ENCODE peak calls at places on chromosomes 3 and 15, in nine cellular contexts. G, M, S, T, C, X, U, B and Y are unnamed samples.

GRCh38 chr3:56921573-56922571 is 120.1 kb upstream of the ARHGEF3 start:
- DNase-seq in G (no peak), M (no peak), S (no peak), T (no peak), C (peak; percentile 77), X (no peak), U (no peak), B (no peak), Y (peak; percentile 31)

GRCh38 chr3:14780927-14781507 is 37.7 kb upstream of the FGD5 start:
- DNase-seq in G (peak; percentile 69), M (peak; percentile 67), S (peak; percentile 64), T (no peak), C (peak; percentile 63), X (no peak), U (peak; percentile 70), B (no peak), Y (peak; percentile 68)

GRCh38 chr15:83046558-83047127 is 20.4 kb downstream of the BTBD1 start:
- DNase-seq in G (no peak), M (no peak), S (no peak), T (no peak), C (peak; percentile 78), X (no peak), U (no peak), B (no peak), Y (peak; percentile 61)

GRCh38 chr3:171875923-171876412 is 32.8 kb downstream of the TMEM212 start:
- DNase-seq in G (no peak), M (no peak), S (no peak), T (no peak), C (peak; percentile 83), X (no peak), U (no peak), B (no peak), Y (no peak)

GRCh38 chr3:59802045-59802444 is 752.2 kb upstream of the CFAP20DC start:
- DNase-seq in G (no peak), M (no peak), S (no peak), T (no peak), C (no peak), X (no peak), U (no peak), B (no peak), Y (no peak)

GRCh38 chr3:132593241-132593949 is 3.7 kb upstream of the ACKR4 start:
- DNase-seq in G (no peak), M (no peak), S (no peak), T (no peak), C (no peak), X (no peak), U (no peak), B (no peak), Y (no peak)

GRCh38 chr3:191051037-191051436 is 148.0 kb upstream of the OSTN start:
- DNase-seq in G (no peak), M (no peak), S (no peak), T (no peak), C (no peak), X (no peak), U (peak; percentile 26), B (peak; percentile 3), Y (peak; percentile 10)

GRCh38 chr15:92631721-92632120 is 23.9 kb downstream of the FAM174B start:
- DNase-seq in G (peak; percentile 22), M (no peak), S (no peak), T (no peak), C (no peak), X (no peak), U (no peak), B (no peak), Y (no peak)

GRCh38 chr3:101913173-101913572 is 63.9 kb downstream of the NFKBIZ start:
- DNase-seq in G (no peak), M (no peak), S (no peak), T (no peak), C (peak; percentile 62), X (no peak), U (no peak), B (no peak), Y (no peak)

GRCh38 chr15:74128785-74129350 is 1.5 kb upstream of the ISLR2 start:
- DNase-seq in G (no peak), M (no peak), S (no peak), T (no peak), C (no peak), X (no peak), U (no peak), B (no peak), Y (no peak)